ENCODE peak calls at places on chromosome 18, in nine cellular contexts. X is cardiac muscle cell; V is T-cell; N is heart right ventricle; J is lower lobe of right lung; K is A673; D is stimulated activated naive CD4-positive, alpha-beta T cell; G is stimulated activated CD8-positive, alpha-beta memory T cell treated with anti-CD3 and anti-CD28 coated beads, Interleukin-2, amount 100 ng/mL, for 1 hour; R is mucosa of descending colon. B is an unnamed sample.

GRCh38 chr18:11245889-11246288 is 96.5 kb upstream of the PIEZO2 start:
- DNase-seq in X (no peak), V (no peak), N (no peak), G (no peak), D (no peak), K (no peak), J (no peak), R (no peak), B (no peak)

GRCh38 chr18:67926929-67927864 is 410.7 kb upstream of the DSEL start:
- DNase-seq in D (no peak), R (no peak), V (no peak), G (no peak), K (peak), N (no peak), J (no peak), X (no peak), B (no peak)

GRCh38 chr18:56402872-56403516 is 235.4 kb downstream of the TXNL1 start:
- DNase-seq in G (no peak), V (no peak), D (no peak), J (no peak), X (no peak), K (peak), R (no peak), N (no peak), B (peak)

GRCh38 chr18:8706981-8707940 is 1.9 kb downstream of the MTCL1 start:
- DNase-seq in K (peak), N (peak), G (no peak), J (peak), X (peak), V (no peak), R (peak), D (no peak), B (peak)

GRCh38 chr18:31206787-31207381 is 44.2 kb upstream of the DSC1 start:
- DNase-seq in N (peak), V (no peak), X (no peak), D (no peak), R (peak), J (peak), G (no peak), K (peak), B (peak)

GRCh38 chr18:58177886-58178470 is 134.0 kb downstream of the NEDD4L start:
- DNase-seq in G (no peak), N (no peak), R (no peak), D (no peak), V (no peak), K (no peak), J (no peak), X (no peak), B (no peak)

GRCh38 chr18:62802523-62802922 is 87.2 kb downstream of the PHLPP1 start:
- DNase-seq in K (peak), R (no peak), X (no peak), J (no peak), N (no peak), G (no peak), D (no peak), V (no peak), B (no peak)

GRCh38 chr18:63322908-63323634 is 3.5 kb upstream of the BCL2 start:
- DNase-seq in N (peak), G (no peak), D (peak), R (no peak), K (peak), X (peak), V (peak), J (no peak), B (peak)

GRCh38 chr18:50193796-50194622 is 938 bp downstream of the MYO5B start:
- DNase-seq in J (no peak), K (no peak), N (no peak), R (peak), G (no peak), X (peak), V (no peak), D (no peak), B (no peak)

GRCh38 chr18:63562284-63562683 is 20.1 kb downstream of the SERPINB12 start:
- DNase-seq in K (no peak), G (no peak), V (no peak), X (no peak), D (no peak), N (no peak), J (no peak), R (no peak), B (no peak)

GRCh38 chr18:61893304-61893970 is 630 bp upstream of the RNF152 start:
- DNase-seq in D (no peak), N (peak), K (peak), J (peak), X (peak), V (no peak), G (no peak), R (peak), B (peak)

B was measured in NCI-H460.